ENCODE peak calls at places on chromosomes 13 and 19, in seven cellular contexts. I is mesendoderm; M is NCI-H446 treated with DMSO at 0.1 percent for 48 hours; R is EL; Y is astrocyte of the cerebellum; A is A549; C is CD8-positive, alpha-beta memory T cell. N is an unnamed sample.

GRCh38 chr13:87057807-87058520 is 613.2 kb upstream of the SLITRK5 start:
- DNase-seq in I (no peak), M (no peak), R (no peak), Y (no peak), A (no peak), C (no peak), N (no peak)

GRCh38 chr13:114134111-114134943 is 1.9 kb upstream of the RASA3 start:
- DNase-seq in I (no peak), M (no peak), R (no peak), Y (no peak), A (no peak), C (no peak), N (no peak)

GRCh38 chr19:19067276-19068072 is 3.7 kb downstream of the SLC25A42 start:
- DNase-seq in I (no peak), M (peak; percentile 50), R (no peak), Y (no peak), A (no peak), C (no peak), N (no peak)

GRCh38 chr19:31819837-31820236 is 470.6 kb upstream of the TSHZ3 start:
- DNase-seq in I (no peak), M (no peak), R (no peak), Y (no peak), A (no peak), C (no peak), N (no peak)

GRCh38 chr19:40614595-40615411 is 13.6 kb downstream of the LTBP4 start:
- DNase-seq in I (peak; percentile 99), M (peak; percentile 63), R (peak; percentile 97), Y (peak; percentile 92), A (no peak), C (peak; percentile 72), N (peak; percentile 86)

GRCh38 chr19:3046621-3047306 is 15.5 kb downstream of the TLE5 start:
- DNase-seq in I (peak; percentile 79), M (no peak), R (no peak), Y (no peak), A (no peak), C (no peak), N (peak; percentile 83)

GRCh38 chr19:5125797-5126497 is 157.0 kb downstream of the KDM4B start:
- DNase-seq in I (peak; percentile 95), M (no peak), R (peak; percentile 19), Y (no peak), A (no peak), C (no peak), N (no peak)

GRCh38 chr19:47227347-47228167 is 3.4 kb downstream of the BBC3 start:
- DNase-seq in I (peak; percentile 100), M (no peak), R (peak; percentile 98), Y (peak; percentile 62), A (peak; percentile 96), C (peak; percentile 30), N (peak; percentile 85)

GRCh38 chr13:101424381-101425155 is 8.3 kb upstream of the NALCN start:
- DNase-seq in I (no peak), M (no peak), R (no peak), Y (peak; percentile 34), A (no peak), C (no peak), N (no peak)

GRCh38 chr19:18496167-18496979 is 25.5 kb downstream of the ELL start:
- DNase-seq in I (peak; percentile 33), M (no peak), R (peak; percentile 87), Y (no peak), A (no peak), C (peak; percentile 71), N (peak; percentile 64)

GRCh38 chr19:41570179-41570578 is 5.8 kb upstream of the CEACAM21 start:
- DNase-seq in I (peak; percentile 46), M (no peak), R (no peak), Y (no peak), A (no peak), C (no peak), N (no peak)

GRCh38 chr13:70016116-70016515 is 91.5 kb upstream of the ATXN8OS start:
- DNase-seq in I (no peak), M (no peak), R (no peak), Y (no peak), A (no peak), C (no peak), N (no peak)

GRCh38 chr19:28425431-28425931 is 787.5 kb downstream of the UQCRFS1 start:
- DNase-seq in I (peak; percentile 48), M (no peak), R (peak; percentile 43), Y (no peak), A (no peak), C (no peak), N (no peak)

GRCh38 chr13:67139551-67139950 is 90.6 kb downstream of the PCDH9 start:
- DNase-seq in I (no peak), M (no peak), R (no peak), Y (no peak), A (no peak), C (no peak), N (no peak)

GRCh38 chr13:94195715-94196114 is 283.8 kb downstream of the DCT start:
- DNase-seq in I (no peak), M (no peak), R (peak; percentile 95), Y (peak; percentile 93), A (no peak), C (no peak), N (no peak)

GRCh38 chr13:44125943-44126469 is 246.3 kb downstream of the LACC1 start:
- DNase-seq in I (no peak), M (no peak), R (no peak), Y (no peak), A (no peak), C (no peak), N (no peak)

GRCh38 chr19:6241680-6242079 is 38.1 kb downstream of the MLLT1 start:
- DNase-seq in I (no peak), M (no peak), R (no peak), Y (no peak), A (no peak), C (no peak), N (no peak)

GRCh38 chr19:35845215-35846037 is 6.9 kb downstream of the NPHS1 start:
- DNase-seq in I (peak; percentile 25), M (no peak), R (no peak), Y (no peak), A (peak; percentile 96), C (no peak), N (peak; percentile 94)

GRCh38 chr13:101390461-101390860 is 25.8 kb downstream of the NALCN start:
- DNase-seq in I (no peak), M (no peak), R (peak; percentile 34), Y (peak; percentile 48), A (no peak), C (no peak), N (no peak)

GRCh38 chr13:71935166-71935840 is 68.3 kb upstream of the DACH1 start:
- DNase-seq in I (peak; percentile 44), M (no peak), R (no peak), Y (no peak), A (no peak), C (no peak), N (no peak)

GRCh38 chr19:45421953-45422498 is 1.7 kb downstream of the ERCC1 start:
- DNase-seq in I (no peak), M (no peak), R (no peak), Y (no peak), A (no peak), C (no peak), N (no peak)

GRCh38 chr13:91228940-91229339 is 118.5 kb upstream of the MIR17HG start:
- DNase-seq in I (no peak), M (no peak), R (no peak), Y (no peak), A (no peak), C (no peak), N (no peak)

GRCh38 chr19:39845621-39846175 is 481 bp downstream of the FBL start:
- DNase-seq in I (peak; percentile 60), M (no peak), R (peak; percentile 36), Y (no peak), A (peak; percentile 87), C (no peak), N (peak; percentile 65)

GRCh38 chr19:3359850-3360493 is 6.4 kb upstream of the NFIC start:
- DNase-seq in I (no peak), M (no peak), R (no peak), Y (no peak), A (no peak), C (no peak), N (peak; percentile 80)

GRCh38 chr13:59931621-59932020 is 232.1 kb downstream of the DIAPH3 start:
- DNase-seq in I (no peak), M (no peak), R (no peak), Y (no peak), A (no peak), C (no peak), N (no peak)

GRCh38 chr19:50361290-50362029 is 4.0 kb downstream of the NAPSA start:
- DNase-seq in I (peak; percentile 42), M (no peak), R (no peak), Y (no peak), A (no peak), C (no peak), N (peak; percentile 83)

GRCh38 chr19:51364200-51365106 is 1.7 kb downstream of the ETFB start:
- DNase-seq in I (no peak), M (no peak), R (peak; percentile 47), Y (no peak), A (peak; percentile 50), C (no peak), N (no peak)

GRCh38 chr19:19661675-19662251 is 1.7 kb downstream of the ATP13A1 start:
- DNase-seq in I (peak; percentile 54), M (no peak), R (no peak), Y (no peak), A (no peak), C (peak; percentile 35), N (peak; percentile 51)

GRCh38 chr19:56351208-56351607 is 36.6 kb upstream of the ZSCAN5A start:
- DNase-seq in I (peak; percentile 5), M (no peak), R (no peak), Y (no peak), A (no peak), C (no peak), N (no peak)

GRCh38 chr13:29270536-29271045 is 324.9 kb downstream of the SLC7A1 start:
- DNase-seq in I (no peak), M (no peak), R (no peak), Y (no peak), A (no peak), C (no peak), N (no peak)

GRCh38 chr19:5680083-5680436 is 256 bp downstream of the MICOS13 start:
- DNase-seq in I (no peak), M (no peak), R (peak; percentile 42), Y (no peak), A (no peak), C (no peak), N (no peak)

N was measured in K562.